ENCODE peak calls at places on chromosomes 1 and 21, in six cellular contexts. C, R, B, J, I and F are unnamed samples.

GRCh38 chr1:47843781-47844555 is 153.2 kb downstream of the TRABD2B start:
- DNase-seq in I (no peak), J (no peak), R (no peak), C (no peak), B (no peak), F (no peak)

GRCh38 chr1:88873737-88874374 is 17.5 kb downstream of the GTF2B start:
- DNase-seq in I (no peak), B (no peak), R (no peak), C (no peak), J (no peak), F (no peak)

GRCh38 chr1:9366298-9366697 is 73.6 kb downstream of the SPSB1 start:
- DNase-seq in I (no peak), J (no peak), R (no peak), B (no peak), C (no peak), F (no peak)

GRCh38 chr1:197884173-197884572 is 18.3 kb upstream of the C1orf53 start:
- DNase-seq in J (peak; percentile 54), R (no peak), I (no peak), B (no peak), C (no peak), F (no peak)

GRCh38 chr1:233885196-233886028 is 19.1 kb upstream of the SLC35F3 start:
- DNase-seq in I (no peak), J (no peak), B (no peak), C (no peak), R (no peak), F (no peak)

GRCh38 chr1:22876359-22877111 is 96.1 kb downstream of the LACTBL1 start:
- DNase-seq in C (no peak), J (no peak), R (no peak), I (no peak), B (peak; percentile 83), F (no peak)

GRCh38 chr1:1451696-1452364 is 2.3 kb downstream of the ATAD3C start:
- DNase-seq in C (no peak), J (no peak), I (no peak), B (no peak), R (no peak), F (no peak)

GRCh38 chr1:67814121-67814772 is 19.0 kb downstream of the GNG12 start:
- DNase-seq in R (no peak), J (no peak), I (no peak), B (no peak), C (no peak), F (no peak)

GRCh38 chr1:151198254-151199127 is at the start of gene PIP5K1A:
- DNase-seq in I (peak; percentile 99), B (peak; percentile 99), C (peak; percentile 98), R (peak; percentile 99), J (peak; percentile 98), F (peak; percentile 98)

GRCh38 chr1:59015708-59016107 is 231.9 kb upstream of the JUN start:
- DNase-seq in C (no peak), I (no peak), B (no peak), R (peak; percentile 67), J (no peak), F (no peak)

GRCh38 chr1:106222415-106222814 is 834.1 kb upstream of the PRMT6 start:
- DNase-seq in C (no peak), B (no peak), J (no peak), R (no peak), I (no peak), F (no peak)

GRCh38 chr1:110594466-110595076 is 11.6 kb downstream of the KCNA2 start:
- DNase-seq in B (no peak), R (no peak), J (no peak), I (no peak), C (no peak), F (no peak)

GRCh38 chr1:228459091-228459993 is 27.8 kb upstream of the RNF187 start:
- DNase-seq in C (no peak), I (peak; percentile 92), J (peak; percentile 67), R (peak; percentile 24), B (peak; percentile 84), F (peak; percentile 58)
- H3K4me3 ChIP-seq in C (no peak overlapping the region), I (peak overlapping the region; percentile 78), J (peak overlapping the region; percentile 57), R (peak overlapping the region; percentile 18), B (peak overlapping the region; percentile 75), F (peak overlapping the region; percentile 67)

GRCh38 chr1:154460695-154461249 is 41.2 kb upstream of the TDRD10 start:
- DNase-seq in R (no peak), J (no peak), I (no peak), B (no peak), C (no peak), F (no peak)
- H3K4me3 ChIP-seq in R (no peak overlapping the region), J (no peak overlapping the region), I (no peak overlapping the region), B (no peak overlapping the region), C (no peak overlapping the region), F (no peak overlapping the region)

GRCh38 chr1:212039622-212040021 is 4.1 kb downstream of the DTL start:
- DNase-seq in J (no peak), R (no peak), B (no peak), C (no peak), I (no peak), F (no peak)
- H3K4me3 ChIP-seq in J (no peak overlapping the region), R (no peak overlapping the region), B (no peak overlapping the region), C (peak overlapping the region; percentile 63), I (peak overlapping the region; percentile 28), F (no peak overlapping the region)

GRCh38 chr1:33392639-33393038 is 38.3 kb downstream of the PHC2 start:
- DNase-seq in R (no peak), C (no peak), B (peak; percentile 36), I (no peak), J (no peak), F (no peak)
- H3K4me3 ChIP-seq in R (no peak overlapping the region), C (no peak overlapping the region), B (no peak overlapping the region), I (no peak overlapping the region), J (no peak overlapping the region), F (no peak overlapping the region)

DNA sequence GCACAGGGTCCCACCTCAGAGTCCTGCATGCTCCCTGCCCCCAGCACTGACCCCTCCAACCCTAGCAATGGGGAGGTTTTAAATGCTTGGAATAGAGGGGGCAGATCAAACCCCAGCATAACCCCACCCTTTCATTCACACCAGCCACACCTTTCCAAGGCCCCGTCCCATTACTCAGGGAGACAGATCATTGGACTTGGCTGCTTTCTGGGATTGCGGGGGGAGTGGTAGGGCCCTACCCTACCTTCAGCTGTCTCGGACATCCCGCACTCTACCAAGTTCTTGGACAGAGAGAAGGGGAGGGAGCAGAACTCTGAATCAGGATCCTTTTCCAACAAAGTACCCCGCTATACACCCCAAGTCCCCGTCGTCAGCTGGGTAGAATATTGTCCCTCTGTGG is 983 bp downstream of the PADI2 start:
- DNase-seq in C (no peak), J (no peak), R (no peak), B (peak; percentile 72), I (no peak), F (no peak)
- H3K4me3 ChIP-seq in C (no peak overlapping the region), J (peak overlapping the region; percentile 55), R (no peak overlapping the region), B (peak overlapping the region; percentile 73), I (no peak overlapping the region), F (no peak overlapping the region)

DNA sequence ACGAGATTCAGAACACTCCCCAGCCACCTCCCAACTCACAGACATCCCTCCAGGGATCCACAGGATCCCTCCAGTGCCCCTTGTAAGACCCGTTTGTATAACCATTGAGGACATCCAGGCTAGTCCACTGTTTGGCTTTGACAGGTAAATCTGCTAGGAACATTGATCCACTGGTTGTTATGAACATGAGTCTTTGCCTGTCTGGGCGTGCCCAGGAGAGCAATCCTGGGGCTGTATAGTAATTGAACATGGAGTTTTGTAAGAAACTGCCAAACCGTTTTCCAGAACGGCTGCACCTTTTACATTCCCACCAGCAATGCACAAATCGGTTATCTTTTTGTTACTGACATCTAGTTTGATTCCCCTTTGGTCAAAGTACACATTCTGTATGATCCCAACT is 88.8 kb downstream of the WDR4 start:
- DNase-seq in C (no peak), J (no peak), B (peak; percentile 12), I (no peak), R (no peak), F (no peak)
- H3K4me3 ChIP-seq in C (no peak overlapping the region), J (no peak overlapping the region), B (no peak overlapping the region), I (no peak overlapping the region), R (no peak overlapping the region), F (no peak overlapping the region)

GRCh38 chr21:43903451-43904091 is 38.5 kb downstream of the AGPAT3 start:
- DNase-seq in I (no peak), J (peak; percentile 39), B (peak; percentile 67), R (no peak), C (no peak), F (no peak)
- H3K4me3 ChIP-seq in I (no peak overlapping the region), J (no peak overlapping the region), B (no peak overlapping the region), R (no peak overlapping the region), C (no peak overlapping the region), F (no peak overlapping the region)

GRCh38 chr1:114034561-114035303 is 55.5 kb downstream of the OLFML3 start:
- DNase-seq in R (no peak), I (no peak), J (no peak), C (no peak), B (no peak), F (no peak)
- H3K4me3 ChIP-seq in R (no peak overlapping the region), I (no peak overlapping the region), J (no peak overlapping the region), C (no peak overlapping the region), B (peak overlapping the region; percentile 60), F (no peak overlapping the region)

DNA sequence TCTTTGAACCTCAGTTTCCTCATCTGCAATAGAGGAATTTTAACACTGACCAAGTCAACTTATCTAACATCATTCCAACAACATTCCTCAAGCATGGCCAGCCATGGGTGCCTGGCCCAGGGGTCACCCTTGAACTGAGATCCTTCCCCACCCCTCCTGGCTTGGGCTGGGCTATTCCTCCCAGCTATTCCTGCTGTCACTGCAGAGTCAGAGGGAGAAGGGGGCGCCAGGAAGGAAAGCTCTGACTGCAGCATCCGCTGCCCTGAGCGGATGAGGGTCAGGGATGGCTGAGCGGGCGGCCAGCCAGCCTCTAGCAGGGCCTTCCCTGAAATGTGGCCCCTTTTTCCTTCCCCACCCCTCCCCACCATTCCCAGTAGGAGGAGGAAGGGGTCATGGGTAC is 3.1 kb downstream of the TINAGL1 start:
- DNase-seq in I (no peak), B (no peak), J (no peak), C (no peak), R (peak; percentile 46), F (no peak)
- H3K4me3 ChIP-seq in I (no peak overlapping the region), B (no peak overlapping the region), J (peak overlapping the region; percentile 23), C (no peak overlapping the region), R (peak overlapping the region; percentile 23), F (no peak overlapping the region)

GRCh38 chr1:10957151-10957550 is 55.3 kb upstream of the TARDBP start:
- DNase-seq in I (no peak), B (peak; percentile 24), C (no peak), R (no peak), J (no peak), F (no peak)

GRCh38 chr1:10960406-10960805 is 52.0 kb upstream of the TARDBP start:
- DNase-seq in I (no peak), R (no peak), C (no peak), J (no peak), B (peak; percentile 51), F (no peak)

GRCh38 chr1:10958614-10959013 is 53.8 kb upstream of the TARDBP start:
- DNase-seq in J (no peak), R (no peak), C (no peak), B (peak; percentile 83), I (no peak), F (no peak)

GRCh38 chr1:10962483-10962882 is 50.0 kb upstream of the TARDBP start:
- DNase-seq in I (no peak), C (no peak), R (no peak), J (no peak), B (peak; percentile 41), F (no peak)

GRCh38 chr1:10960954-10961833 is 51.3 kb upstream of the TARDBP start:
- DNase-seq in I (peak; percentile 86), J (peak; percentile 87), C (peak; percentile 84), B (peak; percentile 96), R (peak; percentile 74), F (peak; percentile 73)
- H3K4me3 ChIP-seq in I (no peak overlapping the region), J (no peak overlapping the region), C (no peak overlapping the region), B (peak overlapping the region; percentile 4), R (no peak overlapping the region), F (no peak overlapping the region)